ENCODE peak calls at places on chromosomes 3 and 15, in four cellular contexts. J, F, P and L are unnamed samples.

GRCh38 chr15:66863382-66864085 is 161.5 kb downstream of the SMAD6 start:
- DNase-seq in J (no peak), F (no peak), P (no peak), L (peak)

GRCh38 chr15:101702077-101702476 is 22.2 kb downstream of the TARS3 start:
- DNase-seq in J (no peak), F (no peak), P (no peak), L (no peak)

GRCh38 chr3:13767896-13768295 is 112.0 kb downstream of the WNT7A start:
- DNase-seq in J (no peak), F (peak), P (no peak), L (no peak)

GRCh38 chr15:94542391-94542790 is 311.0 kb downstream of the MCTP2 start:
- DNase-seq in J (no peak), F (no peak), P (no peak), L (no peak)

GRCh38 chr3:169658311-169658931 is 5.1 kb downstream of the MECOM start:
- DNase-seq in J (peak), F (no peak), P (no peak), L (no peak)

GRCh38 chr15:62896380-62896866 is 146.1 kb upstream of the TPM1 start:
- DNase-seq in J (no peak), F (no peak), P (no peak), L (no peak)

GRCh38 chr3:16496408-16497222 is 16.9 kb downstream of the RFTN1 start:
- DNase-seq in J (no peak), F (no peak), P (no peak), L (no peak)

GRCh38 chr3:78139166-78139565 is 1099.3 kb downstream of the ROBO2 start:
- DNase-seq in J (no peak), F (no peak), P (peak), L (peak)

GRCh38 chr15:61033938-61034792 is 194.9 kb downstream of the RORA start:
- DNase-seq in J (no peak), F (no peak), P (no peak), L (no peak)

GRCh38 chr3:155554777-155555445 is 190.0 kb downstream of the PLCH1 start:
- DNase-seq in J (no peak), F (no peak), P (no peak), L (no peak)